ENCODE peak calls at places on chromosomes 3 and 15, in ten cellular contexts. One of them, this sample, is unnamed. For H3K27me3 and H3K4me1, the result is how much of the 10 kb centered on the place peaks cover.

GRCh38 chr3:48695113-48695753 is 9.5 kb upstream of the NCKIPSD start:
- DNase-seq in sigmoid colon: peak
- DNase-seq in tibial nerve: peak
- DNase-seq in body of pancreas: no peak
- DNase-seq in esophagus squamous epithelium: no peak
- DNase-seq in uterus: peak
- DNase-seq in HCT116: no peak
- DNase-seq in heart left ventricle: peak
- DNase-seq in stomach: peak
- DNase-seq in adrenal gland: peak
- DNase-seq in this sample: peak

GRCh38 chr3:14210843-14211594 is 32.4 kb downstream of the LSM3 start:
- DNase-seq in sigmoid colon: no peak
- DNase-seq in tibial nerve: no peak
- DNase-seq in body of pancreas: no peak
- DNase-seq in esophagus squamous epithelium: no peak
- DNase-seq in uterus: no peak
- DNase-seq in HCT116: no peak
- DNase-seq in heart left ventricle: no peak
- DNase-seq in stomach: no peak
- DNase-seq in adrenal gland: no peak
- DNase-seq in this sample: no peak

GRCh38 chr3:171838218-171838720 is 4.9 kb upstream of the TMEM212 start:
- DNase-seq in sigmoid colon: peak
- DNase-seq in tibial nerve: peak
- DNase-seq in body of pancreas: no peak
- DNase-seq in esophagus squamous epithelium: no peak
- DNase-seq in uterus: peak
- DNase-seq in HCT116: no peak
- DNase-seq in heart left ventricle: peak
- DNase-seq in stomach: no peak
- DNase-seq in adrenal gland: peak
- DNase-seq in this sample: peak

GRCh38 chr3:97971679-97972567 is at the start of gene RIOX2:
- DNase-seq in sigmoid colon: peak
- DNase-seq in tibial nerve: peak
- DNase-seq in body of pancreas: peak
- DNase-seq in esophagus squamous epithelium: peak
- DNase-seq in uterus: peak
- DNase-seq in HCT116: peak
- DNase-seq in heart left ventricle: peak
- DNase-seq in stomach: peak
- DNase-seq in adrenal gland: peak
- DNase-seq in this sample: peak

GRCh38 chr3:35183915-35184675 is 455.2 kb upstream of the ARPP21 start:
- DNase-seq in sigmoid colon: no peak
- DNase-seq in tibial nerve: no peak
- DNase-seq in body of pancreas: no peak
- DNase-seq in esophagus squamous epithelium: no peak
- DNase-seq in uterus: no peak
- DNase-seq in HCT116: no peak
- DNase-seq in heart left ventricle: no peak
- DNase-seq in stomach: no peak
- DNase-seq in adrenal gland: no peak
- DNase-seq in this sample: no peak

GRCh38 chr3:87420171-87420570 is 143.8 kb upstream of the POU1F1 start:
- DNase-seq in sigmoid colon: no peak
- DNase-seq in tibial nerve: no peak
- DNase-seq in body of pancreas: no peak
- DNase-seq in esophagus squamous epithelium: no peak
- DNase-seq in uterus: no peak
- DNase-seq in HCT116: no peak
- DNase-seq in heart left ventricle: no peak
- DNase-seq in stomach: no peak
- DNase-seq in adrenal gland: no peak
- DNase-seq in this sample: no peak

GRCh38 chr3:52682016-52682415 is 3.7 kb downstream of the PBRM1 start:
- DNase-seq in sigmoid colon: no peak
- DNase-seq in tibial nerve: no peak
- DNase-seq in body of pancreas: peak
- DNase-seq in esophagus squamous epithelium: no peak
- DNase-seq in uterus: peak
- DNase-seq in HCT116: peak
- DNase-seq in heart left ventricle: peak
- DNase-seq in stomach: no peak
- DNase-seq in adrenal gland: peak
- DNase-seq in this sample: no peak

GRCh38 chr3:16290007-16290826 is 25.2 kb downstream of the OXNAD1 start:
- DNase-seq in sigmoid colon: no peak
- DNase-seq in tibial nerve: peak
- DNase-seq in body of pancreas: peak
- DNase-seq in esophagus squamous epithelium: no peak
- DNase-seq in uterus: peak
- DNase-seq in HCT116: peak
- DNase-seq in heart left ventricle: peak
- DNase-seq in stomach: peak
- DNase-seq in adrenal gland: peak
- DNase-seq in this sample: peak

GRCh38 chr3:126663257-126663656 is 8.3 kb upstream of the TXNRD3 start:
- DNase-seq in sigmoid colon: no peak
- DNase-seq in tibial nerve: no peak
- DNase-seq in body of pancreas: no peak
- DNase-seq in esophagus squamous epithelium: no peak
- DNase-seq in uterus: no peak
- DNase-seq in HCT116: no peak
- DNase-seq in heart left ventricle: no peak
- DNase-seq in stomach: no peak
- DNase-seq in adrenal gland: no peak
- DNase-seq in this sample: no peak

GRCh38 chr3:126663750-126664149 is 8.8 kb upstream of the TXNRD3 start:
- DNase-seq in sigmoid colon: peak
- DNase-seq in tibial nerve: no peak
- DNase-seq in body of pancreas: no peak
- DNase-seq in esophagus squamous epithelium: no peak
- DNase-seq in uterus: no peak
- DNase-seq in HCT116: no peak
- DNase-seq in heart left ventricle: no peak
- DNase-seq in stomach: no peak
- DNase-seq in adrenal gland: no peak
- DNase-seq in this sample: no peak

GRCh38 chr3:126661965-126662364 is 7.0 kb upstream of the TXNRD3 start:
- DNase-seq in sigmoid colon: peak
- DNase-seq in tibial nerve: no peak
- DNase-seq in body of pancreas: no peak
- DNase-seq in esophagus squamous epithelium: no peak
- DNase-seq in uterus: no peak
- DNase-seq in HCT116: no peak
- DNase-seq in heart left ventricle: no peak
- DNase-seq in stomach: no peak
- DNase-seq in adrenal gland: no peak
- DNase-seq in this sample: no peak

GRCh38 chr3:126659915-126660886 is 5.3 kb upstream of the TXNRD3 start:
- DNase-seq in sigmoid colon: peak
- DNase-seq in tibial nerve: no peak
- DNase-seq in body of pancreas: no peak
- DNase-seq in esophagus squamous epithelium: no peak
- DNase-seq in uterus: no peak
- DNase-seq in HCT116: no peak
- DNase-seq in heart left ventricle: no peak
- DNase-seq in stomach: no peak
- DNase-seq in adrenal gland: peak
- DNase-seq in this sample: no peak

DNA sequence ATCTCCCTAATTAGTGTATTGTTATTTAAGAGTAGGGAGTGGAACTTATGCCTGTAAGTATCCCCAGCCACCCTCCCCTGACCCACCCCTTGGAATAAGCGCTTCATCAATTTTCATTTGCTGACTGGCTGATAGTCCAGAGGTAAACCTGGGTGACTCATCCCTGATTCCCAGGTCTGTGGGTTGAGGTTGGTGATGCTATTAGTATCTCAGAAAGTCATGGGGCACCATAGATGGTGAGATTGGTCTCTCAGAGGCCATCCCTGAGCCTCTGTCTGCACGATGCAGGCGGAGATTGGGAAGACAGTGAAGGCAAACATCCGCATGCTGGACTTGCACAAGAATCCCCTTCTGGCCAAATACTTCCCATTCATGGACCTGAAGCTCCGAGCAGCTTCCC is 6.6 kb upstream of the TXNRD3 start:
- DNase-seq in sigmoid colon: no peak
- DNase-seq in tibial nerve: no peak
- DNase-seq in body of pancreas: no peak
- DNase-seq in esophagus squamous epithelium: no peak
- DNase-seq in uterus: no peak
- DNase-seq in HCT116: no peak
- DNase-seq in heart left ventricle: no peak
- DNase-seq in stomach: no peak
- DNase-seq in adrenal gland: no peak
- DNase-seq in this sample: no peak
- H3K27me3 ChIP-seq in sigmoid colon: under half
- H3K27me3 ChIP-seq in tibial nerve: under half
- H3K27me3 ChIP-seq in body of pancreas: under half
- H3K27me3 ChIP-seq in esophagus squamous epithelium: under half
- H3K27me3 ChIP-seq in uterus: under half
- H3K27me3 ChIP-seq in HCT116: under half
- H3K27me3 ChIP-seq in heart left ventricle: under half
- H3K27me3 ChIP-seq in stomach: under half
- H3K27me3 ChIP-seq in adrenal gland: under half
- H3K27me3 ChIP-seq in this sample: under half

DNA sequence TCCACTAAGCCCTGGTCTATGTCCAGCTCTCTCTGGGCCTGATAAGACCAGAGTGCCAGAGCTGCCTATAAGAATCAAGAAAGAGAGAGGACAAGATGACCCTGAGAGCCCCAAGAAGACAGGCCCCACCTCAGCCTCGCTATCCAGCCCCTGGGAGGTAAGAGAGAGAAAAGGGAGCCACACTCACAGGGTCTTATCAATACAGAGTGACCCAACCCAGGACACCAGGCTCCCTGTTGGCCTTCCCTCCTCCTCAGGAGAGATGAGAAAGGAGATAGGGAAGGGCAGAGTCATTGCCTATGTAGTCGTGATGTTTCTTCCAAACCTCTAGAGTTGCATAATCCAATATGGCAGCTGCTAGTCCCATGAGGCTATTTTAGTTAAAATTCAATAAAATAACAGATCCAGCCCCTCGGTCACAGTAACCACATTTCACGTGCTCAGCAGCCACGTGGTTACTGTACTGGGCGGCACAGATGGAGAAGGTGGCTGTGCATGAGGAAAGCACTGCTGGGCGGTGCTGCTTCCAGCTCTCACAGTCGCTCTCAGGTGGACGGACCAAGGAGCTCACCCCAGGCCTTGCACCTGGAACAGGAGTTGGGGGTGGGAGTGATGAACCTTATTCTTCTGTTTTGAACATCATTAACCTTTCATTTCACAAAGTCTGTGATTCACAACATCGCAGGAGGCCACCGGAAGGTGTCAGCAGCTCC is 525.8 kb downstream of the SHQ1 start:
- DNase-seq in sigmoid colon: no peak
- DNase-seq in tibial nerve: no peak
- DNase-seq in body of pancreas: no peak
- DNase-seq in esophagus squamous epithelium: no peak
- DNase-seq in uterus: no peak
- DNase-seq in HCT116: no peak
- DNase-seq in heart left ventricle: no peak
- DNase-seq in stomach: no peak
- DNase-seq in adrenal gland: no peak
- DNase-seq in this sample: no peak
- TF ChIP-seq POLR2A in sigmoid colon: no peak
- TF ChIP-seq POLR2A in tibial nerve: no peak
- TF ChIP-seq POLR2A in body of pancreas: no peak
- TF ChIP-seq POLR2A in esophagus squamous epithelium: no peak
- TF ChIP-seq POLR2A in uterus: no peak
- TF ChIP-seq POLR2A in HCT116: no peak
- TF ChIP-seq POLR2A in heart left ventricle: no peak
- TF ChIP-seq POLR2A in stomach: no peak
- TF ChIP-seq POLR2A in adrenal gland: no peak
- TF ChIP-seq POLR2A in this sample: no peak

GRCh38 chr3:15279200-15279599 is 53.2 kb downstream of the SH3BP5 start:
- DNase-seq in sigmoid colon: no peak
- DNase-seq in tibial nerve: no peak
- DNase-seq in body of pancreas: no peak
- DNase-seq in esophagus squamous epithelium: no peak
- DNase-seq in uterus: no peak
- DNase-seq in HCT116: no peak
- DNase-seq in heart left ventricle: no peak
- DNase-seq in stomach: no peak
- DNase-seq in adrenal gland: no peak
- DNase-seq in this sample: no peak

GRCh38 chr3:15280853-15281532 is 51.4 kb downstream of the SH3BP5 start:
- DNase-seq in sigmoid colon: no peak
- DNase-seq in tibial nerve: no peak
- DNase-seq in body of pancreas: no peak
- DNase-seq in esophagus squamous epithelium: no peak
- DNase-seq in uterus: no peak
- DNase-seq in HCT116: no peak
- DNase-seq in heart left ventricle: no peak
- DNase-seq in stomach: no peak
- DNase-seq in adrenal gland: no peak
- DNase-seq in this sample: no peak

GRCh38 chr3:15276028-15276717 is 56.2 kb downstream of the SH3BP5 start:
- DNase-seq in sigmoid colon: peak
- DNase-seq in tibial nerve: no peak
- DNase-seq in body of pancreas: no peak
- DNase-seq in esophagus squamous epithelium: no peak
- DNase-seq in uterus: no peak
- DNase-seq in HCT116: no peak
- DNase-seq in heart left ventricle: no peak
- DNase-seq in stomach: no peak
- DNase-seq in adrenal gland: no peak
- DNase-seq in this sample: no peak

GRCh38 chr3:15279671-15280402 is 52.5 kb downstream of the SH3BP5 start:
- DNase-seq in sigmoid colon: no peak
- DNase-seq in tibial nerve: no peak
- DNase-seq in body of pancreas: no peak
- DNase-seq in esophagus squamous epithelium: no peak
- DNase-seq in uterus: no peak
- DNase-seq in HCT116: no peak
- DNase-seq in heart left ventricle: no peak
- DNase-seq in stomach: no peak
- DNase-seq in adrenal gland: no peak
- DNase-seq in this sample: no peak

DNA sequence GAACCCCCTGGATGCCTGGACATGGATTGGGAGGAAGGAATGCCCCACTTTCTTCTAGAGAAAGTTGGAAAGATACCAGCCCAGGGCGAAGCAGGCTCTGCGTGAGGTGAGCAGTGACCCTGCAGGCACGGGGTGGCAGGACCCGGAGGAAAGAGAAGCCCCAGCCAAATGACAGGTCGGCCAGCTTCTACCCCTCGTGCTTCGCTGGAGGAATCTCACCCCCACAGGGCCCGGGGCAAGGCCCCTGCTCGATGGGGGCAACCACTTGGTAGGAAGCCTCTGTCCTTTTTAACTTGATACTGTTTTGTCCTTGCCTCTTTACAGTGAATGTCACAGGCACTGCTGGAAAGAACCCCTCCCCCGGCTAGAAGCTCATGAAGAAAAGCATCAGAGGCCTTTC is 54.5 kb downstream of the SH3BP5 start:
- DNase-seq in sigmoid colon: peak
- DNase-seq in tibial nerve: no peak
- DNase-seq in body of pancreas: no peak
- DNase-seq in esophagus squamous epithelium: no peak
- DNase-seq in uterus: no peak
- DNase-seq in HCT116: no peak
- DNase-seq in heart left ventricle: no peak
- DNase-seq in stomach: no peak
- DNase-seq in adrenal gland: no peak
- DNase-seq in this sample: no peak
- H3K4me1 ChIP-seq in sigmoid colon: under half
- H3K4me1 ChIP-seq in tibial nerve: under half
- H3K4me1 ChIP-seq in body of pancreas: under half
- H3K4me1 ChIP-seq in esophagus squamous epithelium: under half
- H3K4me1 ChIP-seq in uterus: under half
- H3K4me1 ChIP-seq in HCT116: under half
- H3K4me1 ChIP-seq in heart left ventricle: under half
- H3K4me1 ChIP-seq in stomach: under half
- H3K4me1 ChIP-seq in adrenal gland: half or more
- H3K4me1 ChIP-seq in this sample: under half

DNA sequence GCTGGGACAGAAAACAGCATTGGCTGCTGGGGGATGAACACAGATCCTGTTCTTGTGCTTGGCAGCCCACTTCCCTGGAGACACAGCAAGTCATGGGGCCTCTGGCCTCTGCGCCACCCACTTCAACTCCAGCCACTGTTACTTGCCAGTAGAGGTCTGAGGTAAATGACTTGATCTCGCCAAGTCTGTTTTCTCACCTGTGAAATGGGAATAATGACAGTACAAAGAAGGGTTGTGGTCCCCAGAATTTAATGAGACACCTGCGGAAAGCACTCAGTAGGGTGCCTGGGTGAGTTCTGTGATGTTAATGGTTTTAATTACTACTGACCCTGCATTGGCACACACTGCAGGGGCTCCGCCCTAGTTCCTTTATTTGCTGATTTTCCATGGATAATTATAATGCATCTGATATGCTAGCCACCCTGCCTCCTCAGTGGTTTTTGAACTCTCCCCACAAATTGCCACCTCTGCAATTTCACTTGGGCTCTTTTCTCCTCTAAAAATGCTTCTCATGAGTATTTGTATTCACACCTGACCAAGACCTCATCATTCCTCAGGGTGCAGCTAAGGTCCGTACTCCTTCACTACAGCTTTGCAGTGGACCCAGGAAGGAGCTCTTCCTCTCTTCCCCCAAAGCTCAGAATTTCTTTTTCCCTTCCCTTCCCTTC is 274.8 kb downstream of the RPLP1 start:
- DNase-seq in sigmoid colon: no peak
- DNase-seq in tibial nerve: no peak
- DNase-seq in body of pancreas: no peak
- DNase-seq in esophagus squamous epithelium: no peak
- DNase-seq in uterus: no peak
- DNase-seq in HCT116: no peak
- DNase-seq in heart left ventricle: no peak
- DNase-seq in stomach: no peak
- DNase-seq in adrenal gland: no peak
- DNase-seq in this sample: no peak
- H3K27me3 ChIP-seq in sigmoid colon: under half
- H3K27me3 ChIP-seq in tibial nerve: under half
- H3K27me3 ChIP-seq in body of pancreas: under half
- H3K27me3 ChIP-seq in esophagus squamous epithelium: under half
- H3K27me3 ChIP-seq in uterus: under half
- H3K27me3 ChIP-seq in HCT116: under half
- H3K27me3 ChIP-seq in heart left ventricle: under half
- H3K27me3 ChIP-seq in stomach: under half
- H3K27me3 ChIP-seq in adrenal gland: under half
- H3K27me3 ChIP-seq in this sample: under half